ENCODE peak calls at places on chromosomes 4 and X, in ten cellular contexts. H is activated CD4-positive, alpha-beta T cell treated with anti-CD3 and anti-CD28 coated beads, Interleukin-2, amount 50 U/mL, for 48 hours; Y is cardiac muscle cell; L is occipital lobe; T is RKO; N is H4; R is NCI-H460; W is AG09309; V is NCI-H1694 treated with DMSO at 0.1 percent for 48 hours; X is NCI-H2081. K is an unnamed sample.

GRCh38 chrX:33336783-33337182 is 125.4 kb upstream of the DMD start:
- DNase-seq in T (peak), Y (peak), N (peak), X (peak), V (peak), L (no peak), W (no peak), R (peak), H (no peak), K (no peak)

GRCh38 chr4:53693408-53693807 is 102.1 kb upstream of the LNX1 start:
- DNase-seq in X (no peak), W (no peak), V (no peak), T (no peak), H (no peak), L (no peak), R (no peak), N (peak), Y (no peak), K (no peak)

GRCh38 chr4:172851534-172851933 is 317.1 kb upstream of the GALNT7 start:
- DNase-seq in T (no peak), N (no peak), R (no peak), L (no peak), Y (no peak), W (no peak), X (no peak), V (no peak), H (no peak), K (no peak)

GRCh38 chr4:136769717-136770116 is 762.6 kb downstream of the PCDH18 start:
- DNase-seq in R (no peak), Y (no peak), N (no peak), H (no peak), L (no peak), W (no peak), X (no peak), T (no peak), V (no peak), K (no peak)

GRCh38 chrX:149365061-149365460 is 140.0 kb downstream of the IDS start:
- DNase-seq in X (no peak), R (no peak), W (no peak), Y (no peak), N (peak), T (no peak), V (no peak), H (no peak), L (no peak), K (peak)

GRCh38 chrX:3518870-3519269 is 172.4 kb upstream of the MXRA5 start:
- DNase-seq in V (no peak), H (no peak), Y (no peak), X (no peak), R (peak), L (no peak), T (peak), N (peak), W (peak), K (peak)

GRCh38 chr4:36128689-36129088 is 115.6 kb downstream of the ARAP2 start:
- DNase-seq in W (no peak), T (no peak), L (no peak), X (no peak), V (no peak), R (peak), N (peak), Y (no peak), H (no peak), K (no peak)

GRCh38 chr4:44727471-44727870 is 1.1 kb upstream of the GNPDA2 start:
- DNase-seq in T (no peak), H (no peak), W (no peak), R (no peak), N (no peak), Y (no peak), X (no peak), L (no peak), V (no peak), K (no peak)

GRCh38 chrX:11261260-11261659 is 32.0 kb upstream of the AMELX start:
- DNase-seq in R (no peak), W (peak), T (peak), L (no peak), V (no peak), H (no peak), X (no peak), Y (no peak), N (peak), K (no peak)

GRCh38 chr4:172104534-172104933 is 291.3 kb downstream of the GALNTL6 start:
- DNase-seq in L (no peak), W (no peak), Y (no peak), N (no peak), R (no peak), X (no peak), T (no peak), V (no peak), H (no peak), K (no peak)

GRCh38 chr4:37662861-37663390 is 23.2 kb downstream of the RELL1 start:
- DNase-seq in W (no peak), N (no peak), X (no peak), Y (peak), V (no peak), H (no peak), T (no peak), L (no peak), R (no peak), K (peak)

GRCh38 chr4:185839770-185840169 is 27.8 kb upstream of the SORBS2 start:
- DNase-seq in L (no peak), R (no peak), X (no peak), T (no peak), W (no peak), N (peak), H (no peak), Y (no peak), V (no peak), K (no peak)